ENCODE peak calls at places on chromosomes 16 and 17, in five cellular contexts. I is SK-N-MC, C is DND-41, E is body of pancreas, X is esophagus squamous epithelium. Q is an unnamed sample.

GRCh38 chr16:23072769-23073549 is 76.3 kb downstream of the USP31 start:
- DNase-seq in I (no peak), C (no peak), X (no peak), E (no peak), Q (no peak)

GRCh38 chr16:84065536-84066132 is 23.0 kb upstream of the SLC38A8 start:
- DNase-seq in X (no peak), I (no peak), C (peak), E (peak), Q (no peak)

GRCh38 chr17:56064506-56064905 is 88.8 kb upstream of the ANKFN1 start:
- DNase-seq in X (no peak), I (no peak), C (no peak), E (no peak), Q (no peak)

GRCh38 chr17:66580601-66581385 is 254.1 kb upstream of the CACNG5 start:
- DNase-seq in X (no peak), E (peak), C (no peak), I (no peak), Q (no peak)

GRCh38 chr16:62805221-62805857 is 769.1 kb upstream of the CDH8 start:
- DNase-seq in C (no peak), I (no peak), X (no peak), E (no peak), Q (no peak)

GRCh38 chr17:81057079-81057730 is 22.3 kb downstream of the BAIAP2 start:
- DNase-seq in C (no peak), I (peak), X (no peak), E (no peak), Q (no peak)

GRCh38 chr17:62125307-62125706 is 60.2 kb upstream of the MED13 start:
- DNase-seq in C (no peak), X (no peak), I (no peak), E (no peak), Q (no peak)

GRCh38 chr16:15464401-15465186 is 30.2 kb downstream of the BMERB1 start:
- DNase-seq in C (no peak), I (no peak), X (no peak), E (no peak), Q (no peak)

GRCh38 chr16:89700100-89700648 is 1.3 kb downstream of the SPATA2L start:
- DNase-seq in I (no peak), X (peak), E (peak), C (peak), Q (peak)

GRCh38 chr16:66369055-66369592 is 2.6 kb downstream of the CDH5 start:
- DNase-seq in X (no peak), E (no peak), I (no peak), C (peak), Q (peak)

GRCh38 chr16:80606221-80606766 is 65.5 kb downstream of the DYNLRB2 start:
- DNase-seq in X (no peak), C (no peak), E (no peak), I (no peak), Q (peak)

GRCh38 chr17:41895617-41896016 is 23.1 kb downstream of the ACLY start:
- DNase-seq in X (no peak), C (no peak), E (peak), I (no peak), Q (no peak)

GRCh38 chr17:49402706-49403105 is 12.0 kb downstream of the PHB1 start:
- DNase-seq in E (no peak), X (no peak), I (no peak), C (no peak), Q (no peak)

GRCh38 chr17:4602041-4602440 is 17.7 kb downstream of the SMTNL2 start:
- DNase-seq in I (no peak), E (no peak), C (no peak), X (no peak), Q (no peak)

GRCh38 chr17:40004072-40004471 is 11.2 kb upstream of the CSF3 start:
- DNase-seq in X (no peak), C (no peak), I (no peak), E (no peak), Q (no peak)

GRCh38 chr16:47873434-47873833 is 282.4 kb downstream of the ABCC12 start:
- DNase-seq in I (no peak), X (no peak), C (no peak), E (no peak), Q (peak)

GRCh38 chr17:43477832-43478634 is 5.7 kb upstream of the DHX8 start:
- DNase-seq in C (no peak), X (no peak), I (no peak), E (no peak), Q (no peak)

GRCh38 chr16:84166796-84167695 is 19.8 kb downstream of the TAF1C start:
- DNase-seq in I (no peak), X (no peak), C (no peak), E (no peak), Q (no peak)

GRCh38 chr17:78974635-78975591 is 4.8 kb downstream of the LGALS3BP start:
- DNase-seq in E (peak), C (no peak), I (peak), X (no peak), Q (peak)

GRCh38 chr16:58652741-58653140 is 23.1 kb upstream of the CNOT1 start:
- DNase-seq in C (no peak), E (no peak), X (no peak), I (no peak), Q (no peak)

GRCh38 chr17:16428098-16428882 is 12.9 kb downstream of the TRPV2 start:
- DNase-seq in X (no peak), E (peak), C (peak), I (no peak), Q (peak)

GRCh38 chr16:47986031-47986430 is 169.8 kb downstream of the ABCC12 start:
- DNase-seq in C (no peak), X (no peak), E (no peak), I (no peak), Q (no peak)

DNA sequence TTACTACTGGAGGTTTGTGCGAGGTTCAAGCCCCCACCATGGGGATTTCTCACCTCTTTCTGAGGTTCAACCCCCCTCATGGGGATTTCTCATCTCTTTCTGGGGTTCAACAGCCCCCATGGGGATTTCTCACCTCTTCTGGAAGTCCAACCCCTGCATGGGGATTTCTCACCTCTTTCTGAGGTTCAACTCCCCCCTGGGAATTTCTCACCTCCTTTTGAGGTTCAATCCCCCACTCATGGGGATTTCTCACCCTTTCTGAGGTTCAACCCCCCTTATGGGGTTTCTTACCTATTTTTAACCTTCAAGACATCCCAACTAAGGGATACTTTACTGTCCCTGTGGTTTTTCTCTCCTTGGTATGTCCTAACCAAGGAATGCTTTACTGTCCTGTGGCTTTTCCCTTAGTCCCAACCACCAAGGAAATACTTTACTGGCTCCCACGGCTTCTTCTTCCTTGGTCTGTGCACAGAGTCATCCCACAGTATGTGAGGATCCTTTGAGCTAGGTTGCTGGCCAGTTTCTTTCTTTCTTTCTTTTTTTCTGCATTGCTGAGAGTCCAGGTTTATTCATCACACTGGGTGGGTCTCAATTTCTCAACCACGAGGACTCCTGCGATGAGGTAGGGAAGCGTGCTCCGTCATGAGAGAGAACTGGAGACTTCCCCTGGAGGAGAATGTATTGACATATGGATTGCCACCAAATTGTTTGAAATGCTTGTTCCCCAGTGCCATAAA is 2140.2 kb downstream of the TP53TG3F start:
- DNase-seq in X (no peak), E (no peak), I (no peak), C (no peak), Q (no peak)
- H3K4me3 ChIP-seq in X (peak), E (no peak), I (peak), C (no peak), Q (no peak)

GRCh38 chr17:8475227-8475626 is 39.5 kb downstream of the NDEL1 start:
- DNase-seq in X (no peak), E (no peak), C (no peak), I (no peak), Q (no peak)

GRCh38 chr17:8474826-8475225 is 39.1 kb downstream of the NDEL1 start:
- DNase-seq in E (no peak), I (no peak), C (no peak), X (no peak), Q (no peak)

GRCh38 chr17:8475820-8476219 is 40.1 kb downstream of the NDEL1 start:
- DNase-seq in C (no peak), E (no peak), I (no peak), X (no peak), Q (no peak)

GRCh38 chr17:8472663-8473062 is 37.0 kb downstream of the NDEL1 start:
- DNase-seq in X (no peak), E (no peak), C (no peak), I (no peak), Q (no peak)

GRCh38 chr17:8473451-8474192 is 37.9 kb downstream of the NDEL1 start:
- DNase-seq in E (no peak), I (no peak), X (no peak), C (no peak), Q (no peak)
- H3K4me3 ChIP-seq in E (no peak), I (no peak), X (no peak), C (no peak), Q (no peak)

GRCh38 chr17:68955181-68955841 is at the start of gene ABCA8:
- DNase-seq in X (no peak), I (no peak), C (no peak), E (peak), Q (no peak)
- H3K4me3 ChIP-seq in X (peak), I (no peak), C (no peak), E (no peak), Q (no peak)

GRCh38 chr16:81755915-81756644 is 23.0 kb upstream of the PLCG2 start:
- DNase-seq in I (no peak), X (no peak), C (no peak), E (no peak), Q (no peak)

GRCh38 chr16:81754810-81755209 is 24.3 kb upstream of the PLCG2 start:
- DNase-seq in X (no peak), C (no peak), E (no peak), I (no peak), Q (no peak)

GRCh38 chr16:81748476-81749198 is 30.5 kb upstream of the PLCG2 start:
- DNase-seq in X (no peak), C (peak), E (no peak), I (no peak), Q (no peak)

GRCh38 chr16:81752876-81753227 is 26.2 kb upstream of the PLCG2 start:
- DNase-seq in E (no peak), C (no peak), I (no peak), X (no peak), Q (no peak)

DNA sequence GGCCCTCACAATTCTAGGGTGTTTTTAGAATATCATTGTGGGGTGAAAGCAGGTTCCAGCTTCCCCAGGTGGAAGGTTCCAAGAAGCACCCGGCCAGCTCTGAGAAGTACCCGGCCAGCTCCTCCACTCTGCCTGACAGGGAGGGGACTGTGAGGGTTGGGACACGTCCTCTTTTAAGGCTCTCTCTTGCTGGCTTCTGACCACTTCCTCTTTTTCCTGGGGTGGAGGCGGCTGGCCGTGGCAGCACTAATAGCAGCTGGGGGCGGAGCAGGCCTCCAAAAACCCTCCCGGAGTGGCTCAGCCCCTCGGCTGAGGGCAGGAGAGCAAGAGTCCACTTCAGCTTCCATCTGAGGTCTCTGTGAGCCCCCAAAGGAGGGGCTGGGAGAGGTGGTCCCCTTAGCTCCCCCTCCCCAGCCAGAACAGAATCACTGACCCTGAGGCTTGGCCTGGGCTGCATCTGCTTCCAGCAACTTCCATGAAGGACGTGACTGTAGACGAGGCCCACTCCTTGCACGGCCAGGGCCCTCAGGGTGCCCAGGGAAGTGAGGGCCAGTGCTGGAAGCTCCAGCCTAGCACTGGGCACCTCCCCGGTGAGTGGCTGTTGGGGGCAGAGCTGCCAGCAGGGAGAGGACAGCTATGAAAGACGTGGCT is 26.7 kb upstream of the PLCG2 start:
- DNase-seq in C (no peak), E (no peak), I (no peak), X (peak), Q (no peak)
- H3K4me3 ChIP-seq in C (no peak), E (no peak), I (no peak), X (no peak), Q (no peak)

GRCh38 chr17:18187816-18188761 is 4.5 kb downstream of the ALKBH5 start:
- DNase-seq in C (no peak), E (no peak), X (no peak), I (no peak), Q (no peak)
- H3K4me3 ChIP-seq in C (peak), E (no peak), X (peak), I (peak), Q (no peak)